ENCODE peak calls at places on chromosomes 5 and 9, in ten cellular contexts. One of them, this sample, is unnamed.

GRCh38 chr5:58677650-58678049 is 94.8 kb downstream of the RAB3C start:
- DNase-seq in neural progenitor cell: no peak
- DNase-seq in CD14-positive monocyte: no peak
- DNase-seq in type B pancreatic cell: no peak
- DNase-seq in choroid plexus epithelial cell: no peak
- DNase-seq in A549: no peak
- DNase-seq in BJ: no peak
- DNase-seq in activated CD8-positive, alpha-beta T cell treated with anti-CD3 and anti-CD28 coated beads for 36 hours: no peak
- DNase-seq in tibial nerve: no peak
- DNase-seq in upper lobe of left lung: no peak
- DNase-seq in this sample: no peak

GRCh38 chr9:124839612-124840299 is 13.5 kb upstream of the WDR38 start:
- DNase-seq in neural progenitor cell: peak
- DNase-seq in CD14-positive monocyte: no peak
- DNase-seq in type B pancreatic cell: no peak
- DNase-seq in choroid plexus epithelial cell: peak
- DNase-seq in A549: peak
- DNase-seq in BJ: no peak
- DNase-seq in activated CD8-positive, alpha-beta T cell treated with anti-CD3 and anti-CD28 coated beads for 36 hours: no peak
- DNase-seq in tibial nerve: no peak
- DNase-seq in upper lobe of left lung: no peak
- DNase-seq in this sample: no peak

GRCh38 chr5:139744471-139745120 is 51.0 kb upstream of the PSD2 start:
- DNase-seq in neural progenitor cell: no peak
- DNase-seq in CD14-positive monocyte: no peak
- DNase-seq in type B pancreatic cell: no peak
- DNase-seq in choroid plexus epithelial cell: no peak
- DNase-seq in A549: no peak
- DNase-seq in BJ: no peak
- DNase-seq in activated CD8-positive, alpha-beta T cell treated with anti-CD3 and anti-CD28 coated beads for 36 hours: no peak
- DNase-seq in tibial nerve: no peak
- DNase-seq in upper lobe of left lung: no peak
- DNase-seq in this sample: no peak

GRCh38 chr5:17910318-17910717 is 276.1 kb downstream of the TAF11L14 start:
- DNase-seq in neural progenitor cell: no peak
- DNase-seq in CD14-positive monocyte: no peak
- DNase-seq in type B pancreatic cell: no peak
- DNase-seq in choroid plexus epithelial cell: peak
- DNase-seq in A549: peak
- DNase-seq in BJ: no peak
- DNase-seq in activated CD8-positive, alpha-beta T cell treated with anti-CD3 and anti-CD28 coated beads for 36 hours: no peak
- DNase-seq in tibial nerve: no peak
- DNase-seq in upper lobe of left lung: no peak
- DNase-seq in this sample: no peak

GRCh38 chr9:34253460-34253837 is 74.6 kb downstream of the UBAP1 start:
- DNase-seq in neural progenitor cell: no peak
- DNase-seq in CD14-positive monocyte: no peak
- DNase-seq in type B pancreatic cell: no peak
- DNase-seq in choroid plexus epithelial cell: peak
- DNase-seq in A549: no peak
- DNase-seq in BJ: no peak
- DNase-seq in activated CD8-positive, alpha-beta T cell treated with anti-CD3 and anti-CD28 coated beads for 36 hours: no peak
- DNase-seq in tibial nerve: no peak
- DNase-seq in upper lobe of left lung: no peak
- DNase-seq in this sample: no peak

GRCh38 chr5:145999208-145999607 is 62.8 kb downstream of the SH3RF2 start:
- DNase-seq in neural progenitor cell: no peak
- DNase-seq in CD14-positive monocyte: no peak
- DNase-seq in type B pancreatic cell: no peak
- DNase-seq in choroid plexus epithelial cell: no peak
- DNase-seq in A549: no peak
- DNase-seq in BJ: no peak
- DNase-seq in activated CD8-positive, alpha-beta T cell treated with anti-CD3 and anti-CD28 coated beads for 36 hours: no peak
- DNase-seq in tibial nerve: no peak
- DNase-seq in upper lobe of left lung: no peak
- DNase-seq in this sample: no peak

GRCh38 chr9:113616116-113616515 is 152.6 kb downstream of the RGS3 start:
- DNase-seq in neural progenitor cell: no peak
- DNase-seq in CD14-positive monocyte: no peak
- DNase-seq in type B pancreatic cell: no peak
- DNase-seq in choroid plexus epithelial cell: no peak
- DNase-seq in A549: no peak
- DNase-seq in BJ: no peak
- DNase-seq in activated CD8-positive, alpha-beta T cell treated with anti-CD3 and anti-CD28 coated beads for 36 hours: no peak
- DNase-seq in tibial nerve: no peak
- DNase-seq in upper lobe of left lung: no peak
- DNase-seq in this sample: no peak

GRCh38 chr5:79109527-79110492 is 1.8 kb upstream of the BHMT start:
- DNase-seq in neural progenitor cell: peak
- DNase-seq in CD14-positive monocyte: no peak
- DNase-seq in type B pancreatic cell: no peak
- DNase-seq in choroid plexus epithelial cell: peak
- DNase-seq in A549: no peak
- DNase-seq in BJ: no peak
- DNase-seq in activated CD8-positive, alpha-beta T cell treated with anti-CD3 and anti-CD28 coated beads for 36 hours: peak
- DNase-seq in tibial nerve: peak
- DNase-seq in upper lobe of left lung: no peak
- DNase-seq in this sample: no peak

GRCh38 chr5:172504736-172505402 is 50.5 kb upstream of the SH3PXD2B start:
- DNase-seq in neural progenitor cell: no peak
- DNase-seq in CD14-positive monocyte: no peak
- DNase-seq in type B pancreatic cell: peak
- DNase-seq in choroid plexus epithelial cell: no peak
- DNase-seq in A549: no peak
- DNase-seq in BJ: no peak
- DNase-seq in activated CD8-positive, alpha-beta T cell treated with anti-CD3 and anti-CD28 coated beads for 36 hours: no peak
- DNase-seq in tibial nerve: peak
- DNase-seq in upper lobe of left lung: peak
- DNase-seq in this sample: peak

GRCh38 chr5:149254506-149254905 is 17.2 kb upstream of the AFAP1L1 start:
- DNase-seq in neural progenitor cell: peak
- DNase-seq in CD14-positive monocyte: no peak
- DNase-seq in type B pancreatic cell: no peak
- DNase-seq in choroid plexus epithelial cell: peak
- DNase-seq in A549: no peak
- DNase-seq in BJ: no peak
- DNase-seq in activated CD8-positive, alpha-beta T cell treated with anti-CD3 and anti-CD28 coated beads for 36 hours: no peak
- DNase-seq in tibial nerve: no peak
- DNase-seq in upper lobe of left lung: no peak
- DNase-seq in this sample: peak

GRCh38 chr5:83430130-83431010 is 41.2 kb upstream of the VCAN start:
- DNase-seq in neural progenitor cell: peak
- DNase-seq in CD14-positive monocyte: no peak
- DNase-seq in type B pancreatic cell: no peak
- DNase-seq in choroid plexus epithelial cell: peak
- DNase-seq in A549: peak
- DNase-seq in BJ: no peak
- DNase-seq in activated CD8-positive, alpha-beta T cell treated with anti-CD3 and anti-CD28 coated beads for 36 hours: peak
- DNase-seq in tibial nerve: peak
- DNase-seq in upper lobe of left lung: peak
- DNase-seq in this sample: no peak

GRCh38 chr5:82975396-82975795 is 101.8 kb downstream of the TMEM167A start:
- DNase-seq in neural progenitor cell: peak
- DNase-seq in CD14-positive monocyte: no peak
- DNase-seq in type B pancreatic cell: no peak
- DNase-seq in choroid plexus epithelial cell: peak
- DNase-seq in A549: no peak
- DNase-seq in BJ: no peak
- DNase-seq in activated CD8-positive, alpha-beta T cell treated with anti-CD3 and anti-CD28 coated beads for 36 hours: peak
- DNase-seq in tibial nerve: no peak
- DNase-seq in upper lobe of left lung: no peak
- DNase-seq in this sample: no peak

GRCh38 chr5:61020415-61020814 is 75.4 kb downstream of the NDUFAF2 start:
- DNase-seq in neural progenitor cell: no peak
- DNase-seq in CD14-positive monocyte: no peak
- DNase-seq in type B pancreatic cell: no peak
- DNase-seq in choroid plexus epithelial cell: peak
- DNase-seq in A549: no peak
- DNase-seq in BJ: no peak
- DNase-seq in activated CD8-positive, alpha-beta T cell treated with anti-CD3 and anti-CD28 coated beads for 36 hours: no peak
- DNase-seq in tibial nerve: no peak
- DNase-seq in upper lobe of left lung: peak
- DNase-seq in this sample: no peak

GRCh38 chr5:169933624-169934023 is 46.7 kb downstream of the INSYN2B start:
- DNase-seq in neural progenitor cell: no peak
- DNase-seq in CD14-positive monocyte: no peak
- DNase-seq in type B pancreatic cell: no peak
- DNase-seq in choroid plexus epithelial cell: no peak
- DNase-seq in A549: no peak
- DNase-seq in BJ: no peak
- DNase-seq in activated CD8-positive, alpha-beta T cell treated with anti-CD3 and anti-CD28 coated beads for 36 hours: no peak
- DNase-seq in tibial nerve: no peak
- DNase-seq in upper lobe of left lung: no peak
- DNase-seq in this sample: no peak

GRCh38 chr9:8364021-8364782 is 564.6 kb upstream of the DMAC1 start:
- DNase-seq in neural progenitor cell: no peak
- DNase-seq in CD14-positive monocyte: no peak
- DNase-seq in type B pancreatic cell: no peak
- DNase-seq in choroid plexus epithelial cell: no peak
- DNase-seq in A549: no peak
- DNase-seq in BJ: no peak
- DNase-seq in activated CD8-positive, alpha-beta T cell treated with anti-CD3 and anti-CD28 coated beads for 36 hours: no peak
- DNase-seq in tibial nerve: no peak
- DNase-seq in upper lobe of left lung: no peak
- DNase-seq in this sample: no peak

GRCh38 chr5:3297852-3298251 is 297.8 kb upstream of the IRX1 start:
- DNase-seq in neural progenitor cell: no peak
- DNase-seq in CD14-positive monocyte: no peak
- DNase-seq in type B pancreatic cell: no peak
- DNase-seq in choroid plexus epithelial cell: no peak
- DNase-seq in A549: no peak
- DNase-seq in BJ: no peak
- DNase-seq in activated CD8-positive, alpha-beta T cell treated with anti-CD3 and anti-CD28 coated beads for 36 hours: no peak
- DNase-seq in tibial nerve: no peak
- DNase-seq in upper lobe of left lung: no peak
- DNase-seq in this sample: no peak
- TF ChIP-seq CTCF in neural progenitor cell: no peak
- TF ChIP-seq CTCF in CD14-positive monocyte: no peak
- TF ChIP-seq CTCF in type B pancreatic cell: no peak
- TF ChIP-seq CTCF in choroid plexus epithelial cell: no peak
- TF ChIP-seq CTCF in A549: no peak
- TF ChIP-seq CTCF in BJ: no peak
- TF ChIP-seq CTCF in activated CD8-positive, alpha-beta T cell treated with anti-CD3 and anti-CD28 coated beads for 36 hours: no peak
- TF ChIP-seq CTCF in tibial nerve: no peak
- TF ChIP-seq CTCF in upper lobe of left lung: no peak
- TF ChIP-seq CTCF in this sample: no peak

GRCh38 chr5:132227235-132227484 is 493 bp downstream of the P4HA2 start:
- DNase-seq in neural progenitor cell: no peak
- DNase-seq in CD14-positive monocyte: no peak
- DNase-seq in type B pancreatic cell: no peak
- DNase-seq in choroid plexus epithelial cell: no peak
- DNase-seq in A549: no peak
- DNase-seq in BJ: no peak
- DNase-seq in activated CD8-positive, alpha-beta T cell treated with anti-CD3 and anti-CD28 coated beads for 36 hours: no peak
- DNase-seq in tibial nerve: no peak
- DNase-seq in upper lobe of left lung: no peak
- DNase-seq in this sample: no peak
- TF ChIP-seq CTCF in neural progenitor cell: no peak
- TF ChIP-seq CTCF in CD14-positive monocyte: peak
- TF ChIP-seq CTCF in type B pancreatic cell: no peak
- TF ChIP-seq CTCF in choroid plexus epithelial cell: peak
- TF ChIP-seq CTCF in A549: no peak
- TF ChIP-seq CTCF in BJ: no peak
- TF ChIP-seq CTCF in activated CD8-positive, alpha-beta T cell treated with anti-CD3 and anti-CD28 coated beads for 36 hours: no peak
- TF ChIP-seq CTCF in tibial nerve: no peak
- TF ChIP-seq CTCF in upper lobe of left lung: no peak
- TF ChIP-seq CTCF in this sample: no peak

GRCh38 chr5:11822598-11822997 is 81.6 kb downstream of the CTNND2 start:
- DNase-seq in neural progenitor cell: no peak
- DNase-seq in CD14-positive monocyte: no peak
- DNase-seq in type B pancreatic cell: no peak
- DNase-seq in choroid plexus epithelial cell: no peak
- DNase-seq in A549: no peak
- DNase-seq in BJ: no peak
- DNase-seq in activated CD8-positive, alpha-beta T cell treated with anti-CD3 and anti-CD28 coated beads for 36 hours: no peak
- DNase-seq in tibial nerve: no peak
- DNase-seq in upper lobe of left lung: no peak
- DNase-seq in this sample: no peak
- TF ChIP-seq CTCF in neural progenitor cell: peak
- TF ChIP-seq CTCF in CD14-positive monocyte: no peak
- TF ChIP-seq CTCF in type B pancreatic cell: no peak
- TF ChIP-seq CTCF in choroid plexus epithelial cell: no peak
- TF ChIP-seq CTCF in A549: no peak
- TF ChIP-seq CTCF in BJ: no peak
- TF ChIP-seq CTCF in activated CD8-positive, alpha-beta T cell treated with anti-CD3 and anti-CD28 coated beads for 36 hours: no peak
- TF ChIP-seq CTCF in tibial nerve: no peak
- TF ChIP-seq CTCF in upper lobe of left lung: no peak
- TF ChIP-seq CTCF in this sample: peak

GRCh38 chr9:74391816-74392215 is 105.3 kb upstream of the RORB start:
- DNase-seq in neural progenitor cell: no peak
- DNase-seq in CD14-positive monocyte: no peak
- DNase-seq in type B pancreatic cell: no peak
- DNase-seq in choroid plexus epithelial cell: no peak
- DNase-seq in A549: no peak
- DNase-seq in BJ: no peak
- DNase-seq in activated CD8-positive, alpha-beta T cell treated with anti-CD3 and anti-CD28 coated beads for 36 hours: no peak
- DNase-seq in tibial nerve: no peak
- DNase-seq in upper lobe of left lung: no peak
- DNase-seq in this sample: no peak
- TF ChIP-seq CTCF in neural progenitor cell: no peak
- TF ChIP-seq CTCF in CD14-positive monocyte: no peak
- TF ChIP-seq CTCF in type B pancreatic cell: no peak
- TF ChIP-seq CTCF in choroid plexus epithelial cell: no peak
- TF ChIP-seq CTCF in A549: no peak
- TF ChIP-seq CTCF in BJ: no peak
- TF ChIP-seq CTCF in activated CD8-positive, alpha-beta T cell treated with anti-CD3 and anti-CD28 coated beads for 36 hours: no peak
- TF ChIP-seq CTCF in tibial nerve: no peak
- TF ChIP-seq CTCF in upper lobe of left lung: no peak
- TF ChIP-seq CTCF in this sample: no peak